ENCODE peak calls at places on chromosomes 2 and 18, in nine cellular contexts. A is iris pigment epithelial cell; U is HT-29; L is SK-MEL-5; X is stimulated activated CD4-positive, alpha-beta T cell treated with anti-CD3 and anti-CD28 coated beads, Interleukin-1b, Interleukin-23, amount 100 ng/mL, for 48 hours; J is effector CD4-positive, alpha-beta T cell; S is lung microvascular endothelial cell; B is hepatic stellate cell; D is mesendoderm. G is an unnamed sample.

GRCh38 chr2:200322607-200323006 is 16.1 kb downstream of the SPATS2L start:
- DNase-seq in D (no peak), X (no peak), S (no peak), U (no peak), L (no peak), A (no peak), B (no peak), J (no peak), G (no peak)

GRCh38 chr2:224691563-224691962 is 24.6 kb downstream of the CCDC195 start:
- DNase-seq in A (peak; percentile 51), B (no peak), S (no peak), U (no peak), D (no peak), X (no peak), J (no peak), L (no peak), G (no peak)

GRCh38 chr2:111046670-111047069 is 74.0 kb upstream of the BCL2L11 start:
- DNase-seq in B (no peak), L (no peak), A (no peak), S (no peak), J (no peak), U (no peak), X (no peak), D (no peak), G (no peak)

GRCh38 chr2:226611944-226612318 is 187.7 kb downstream of the IRS1 start:
- DNase-seq in B (no peak), A (peak; percentile 70), L (no peak), S (peak; percentile 39), U (no peak), D (no peak), J (no peak), X (no peak), G (no peak)

GRCh38 chr2:127565261-127566138 is 30.0 kb downstream of the MYO7B start:
- DNase-seq in S (no peak), D (no peak), U (no peak), B (no peak), L (no peak), J (no peak), X (no peak), A (no peak), G (no peak)

GRCh38 chr2:161952722-161953322 is 121.2 kb downstream of the DPP4 start:
- DNase-seq in L (no peak), X (peak; percentile 8), A (no peak), S (no peak), J (no peak), D (no peak), B (no peak), U (no peak), G (no peak)

GRCh38 chr2:24613154-24613814 is 122.2 kb downstream of the NCOA1 start:
- DNase-seq in J (no peak), S (peak; percentile 82), L (peak; percentile 87), D (peak; percentile 91), U (peak; percentile 47), B (peak; percentile 21), X (peak; percentile 5), A (peak; percentile 86), G (peak; percentile 76)

GRCh38 chr18:78559584-78559983 is 420.0 kb upstream of the SALL3 start:
- DNase-seq in X (no peak), D (no peak), J (no peak), S (no peak), A (no peak), L (no peak), U (no peak), B (no peak), G (no peak)

GRCh38 chr2:121049141-121049540 is 235.9 kb downstream of the TFCP2L1 start:
- DNase-seq in X (no peak), J (no peak), S (no peak), L (no peak), B (no peak), A (no peak), U (peak; percentile 4), D (no peak), G (no peak)

GRCh38 chr18:2526320-2526719 is 45.0 kb downstream of the METTL4 start:
- DNase-seq in U (no peak), X (no peak), S (no peak), D (no peak), L (no peak), B (no peak), J (no peak), A (peak; percentile 27), G (no peak)

GRCh38 chr18:66694857-66695256 is 91.0 kb upstream of the CDH19 start:
- DNase-seq in X (no peak), S (no peak), A (no peak), L (no peak), B (no peak), U (no peak), J (no peak), D (no peak), G (no peak)

GRCh38 chr2:15728247-15728721 is 136.6 kb downstream of the DDX1 start:
- DNase-seq in D (no peak), U (no peak), B (no peak), L (no peak), J (no peak), S (no peak), A (no peak), X (no peak), G (no peak)

GRCh38 chr2:125886153-125886552 is 769.8 kb upstream of the GYPC start:
- DNase-seq in A (no peak), D (no peak), J (no peak), X (no peak), L (no peak), U (no peak), B (no peak), S (no peak), G (no peak)

GRCh38 chr2:239935789-239936758 is 89.1 kb downstream of the NDUFA10 start:
- DNase-seq in L (no peak), D (no peak), S (no peak), J (no peak), B (no peak), U (no peak), A (no peak), X (no peak), G (no peak)

GRCh38 chr2:190277234-190278112 is 42.2 kb downstream of the HIBCH start:
- DNase-seq in J (no peak), B (no peak), S (peak; percentile 59), D (peak; percentile 73), U (peak; percentile 60), L (peak; percentile 49), X (no peak), A (peak; percentile 61), G (peak; percentile 71)

GRCh38 chr2:179428659-179429058 is 164.0 kb upstream of the SESTD1 start:
- DNase-seq in L (no peak), A (peak; percentile 7), D (peak; percentile 39), U (no peak), B (no peak), X (no peak), S (no peak), J (no peak), G (peak; percentile 17)

GRCh38 chr2:12169721-12170120 is 423.3 kb downstream of the LPIN1 start:
- DNase-seq in U (no peak), A (peak; percentile 91), S (peak; percentile 99), L (peak; percentile 100), B (peak; percentile 78), J (no peak), D (no peak), X (peak; percentile 20), G (peak; percentile 91)

GRCh38 chr2:1518891-1519530 is 105.7 kb downstream of the TPO start:
- DNase-seq in S (no peak), U (peak; percentile 77), L (no peak), D (no peak), J (no peak), B (no peak), A (no peak), X (no peak), G (no peak)

GRCh38 chr2:216316743-216317142 is 55.5 kb downstream of the MARCHF4 start:
- DNase-seq in B (peak; percentile 65), D (peak; percentile 83), J (no peak), X (no peak), U (no peak), L (peak; percentile 10), A (peak; percentile 69), S (peak; percentile 54), G (peak; percentile 40)

GRCh38 chr2:231197741-231198290 is 615 bp upstream of the ARMC9 start:
- DNase-seq in B (no peak), J (no peak), D (peak; percentile 33), U (peak; percentile 26), L (no peak), A (no peak), X (no peak), S (no peak), G (no peak)